ENCODE peak calls at places on chromosomes 6 and 20, in eight cellular contexts. F is WERI-Rb-1; Z is fibroblast of mammary gland; M is breast epithelium; C is heart right ventricle; K is kidney; D is AG09309; W is CD8-positive, alpha-beta T cell. X is an unnamed sample.

GRCh38 chr6:54847799-54848597 is 1.4 kb downstream of the FAM83B start:
- DNase-seq in D (peak), F (no peak), M (peak), W (no peak), K (no peak), C (no peak), Z (peak), X (peak)

GRCh38 chr6:121780325-121781313 is 345.2 kb downstream of the GJA1 start:
- DNase-seq in Z (peak), F (peak), K (peak), C (peak), W (no peak), D (peak), M (peak), X (no peak)

GRCh38 chr6:117960906-117961700 is 54.0 kb downstream of the SLC35F1 start:
- DNase-seq in M (no peak), W (no peak), C (no peak), D (no peak), K (no peak), Z (no peak), F (no peak), X (no peak)

GRCh38 chr6:129671442-129672344 is 38.3 kb downstream of the ARHGAP18 start:
- DNase-seq in D (no peak), W (peak), F (no peak), M (no peak), C (no peak), K (no peak), Z (peak), X (no peak)

GRCh38 chr6:101117397-101118185 is 236.5 kb upstream of the ASCC3 start:
- DNase-seq in D (no peak), W (no peak), M (no peak), F (no peak), C (no peak), K (peak), Z (no peak), X (no peak)

GRCh38 chr6:31898200-31899011 is 908 bp upstream of the EHMT2 start:
- DNase-seq in M (no peak), Z (peak), W (peak), C (no peak), F (peak), D (no peak), K (no peak), X (no peak)

GRCh38 chr6:87630746-87631145 is 40.8 kb downstream of the ORC3 start:
- DNase-seq in C (no peak), W (no peak), Z (no peak), D (no peak), F (no peak), K (no peak), M (no peak), X (no peak)

GRCh38 chr6:76792394-76792793 is 670.9 kb downstream of the HTR1B start:
- DNase-seq in C (no peak), F (no peak), D (no peak), K (no peak), Z (peak), W (no peak), M (no peak), X (no peak)

GRCh38 chr20:51028616-51029263 is 5.8 kb upstream of the KCNG1 start:
- DNase-seq in K (no peak), F (no peak), D (no peak), W (no peak), C (no peak), Z (no peak), M (no peak), X (no peak)

GRCh38 chr6:145673504-145673903 is 61.8 kb downstream of the EPM2A start:
- DNase-seq in C (no peak), Z (no peak), F (no peak), W (no peak), D (no peak), K (peak), M (no peak), X (no peak)

GRCh38 chr6:165973473-165973872 is 194.2 kb downstream of the TBXT start:
- DNase-seq in D (no peak), W (no peak), F (no peak), Z (no peak), K (no peak), M (no peak), C (no peak), X (no peak)

GRCh38 chr20:22546344-22546743 is 38.0 kb downstream of the FOXA2 start:
- DNase-seq in K (no peak), C (no peak), Z (no peak), W (no peak), F (no peak), M (no peak), D (no peak), X (no peak)

GRCh38 chr6:18976091-18976490 is 588.9 kb downstream of the RNF144B start:
- DNase-seq in K (no peak), F (no peak), D (no peak), M (no peak), C (no peak), Z (no peak), W (no peak), X (no peak)

GRCh38 chr20:63846938-63847373 is 14.3 kb upstream of the ABHD16B start:
- DNase-seq in M (no peak), D (no peak), F (no peak), C (no peak), W (no peak), Z (no peak), K (no peak), X (no peak)

GRCh38 chr6:34485321-34486060 is 19.6 kb downstream of the PACSIN1 start:
- DNase-seq in Z (no peak), F (no peak), W (no peak), M (no peak), C (no peak), K (no peak), D (no peak), X (no peak)

GRCh38 chr6:109165392-109165964 is 70.2 kb downstream of the CEP57L1 start:
- DNase-seq in K (no peak), D (peak), C (peak), F (no peak), Z (peak), M (peak), W (no peak), X (peak)

GRCh38 chr20:57383447-57384347 is 7.5 kb upstream of the RBM38 start:
- DNase-seq in C (no peak), M (no peak), Z (no peak), D (no peak), W (no peak), K (peak), F (no peak), X (no peak)

GRCh38 chr6:3194535-3195376 is 32.7 kb downstream of the TUBB2B start:
- DNase-seq in W (no peak), F (peak), M (no peak), Z (peak), K (no peak), C (peak), D (no peak), X (no peak)

GRCh38 chr6:111356551-111356950 is 126.5 kb downstream of the REV3L start:
- DNase-seq in D (no peak), M (no peak), C (no peak), W (no peak), Z (no peak), K (no peak), F (no peak), X (no peak)

GRCh38 chr6:147063469-147064031 is 140.7 kb upstream of the STXBP5 start:
- DNase-seq in K (no peak), C (no peak), D (peak), M (no peak), W (no peak), F (no peak), Z (peak), X (peak)

GRCh38 chr6:169852504-169853195 is 101.2 kb downstream of the ERMARD start:
- DNase-seq in W (no peak), Z (no peak), M (no peak), K (no peak), D (no peak), F (no peak), C (no peak), X (no peak)

GRCh38 chr20:47502801-47503239 is 1.1 kb downstream of the NCOA3 start:
- DNase-seq in Z (peak), D (no peak), K (no peak), M (no peak), C (peak), F (no peak), W (peak), X (no peak)
- TF ChIP-seq CTCF in Z (no peak), D (no peak), K (no peak), M (no peak), C (no peak), F (no peak), W (no peak), X (no peak)

GRCh38 chr6:41637179-41638001 is 878 bp upstream of the MDFI start:
- DNase-seq in W (no peak), F (peak), C (no peak), M (peak), K (peak), D (no peak), Z (no peak), X (no peak)
- H3K4me3 ChIP-seq in W (peak), F (peak), C (peak), M (peak), K (peak), D (no peak), Z (no peak), X (peak)

DNA sequence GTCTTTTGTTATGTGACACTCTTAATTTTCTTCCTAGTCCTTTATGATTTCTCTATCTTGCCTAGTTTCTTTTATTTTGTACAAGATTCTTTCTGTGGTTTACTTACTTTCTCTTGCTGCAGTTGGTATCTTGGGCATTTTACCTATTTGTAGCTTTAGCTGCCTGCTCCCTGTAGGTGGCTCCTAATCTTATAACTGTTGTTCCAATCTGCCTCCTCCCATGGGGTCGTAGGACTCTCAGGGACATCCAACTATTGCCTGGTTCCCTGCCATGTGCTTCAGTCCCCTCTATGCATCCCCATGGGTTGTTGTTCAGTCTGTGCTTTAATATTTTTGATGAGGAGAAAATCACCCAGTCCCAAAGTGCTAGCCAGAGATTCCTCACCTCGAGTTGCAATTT is 31.4 kb downstream of the RIN2 start:
- DNase-seq in D (no peak), M (no peak), Z (no peak), F (no peak), W (no peak), K (no peak), C (no peak), X (no peak)
- TF ChIP-seq CTCF in D (no peak), M (no peak), Z (no peak), F (no peak), W (no peak), K (no peak), C (no peak), X (no peak)

GRCh38 chr20:13219327-13220193 is 1.5 kb upstream of the ISM1 start:
- DNase-seq in F (no peak), C (no peak), D (no peak), Z (no peak), W (no peak), K (no peak), M (no peak), X (no peak)
- H3K4me3 ChIP-seq in F (peak), C (peak), D (peak), Z (no peak), W (peak), K (no peak), M (peak), X (peak)

GRCh38 chr6:160934157-160934556 is 57.4 kb upstream of the MAP3K4 start:
- DNase-seq in M (no peak), Z (no peak), K (no peak), F (no peak), D (no peak), C (no peak), W (no peak), X (no peak)

GRCh38 chr6:160931378-160932343 is 59.9 kb upstream of the MAP3K4 start:
- DNase-seq in Z (peak), W (no peak), F (peak), D (no peak), K (no peak), M (no peak), C (no peak), X (no peak)

GRCh38 chr6:160930547-160931377 is 60.8 kb upstream of the MAP3K4 start:
- DNase-seq in D (peak), C (peak), W (peak), Z (peak), M (peak), F (peak), K (peak), X (no peak)

GRCh38 chr6:160929831-160930230 is 61.7 kb upstream of the MAP3K4 start:
- DNase-seq in M (no peak), D (no peak), C (no peak), Z (no peak), K (no peak), W (no peak), F (no peak), X (no peak)

DNA sequence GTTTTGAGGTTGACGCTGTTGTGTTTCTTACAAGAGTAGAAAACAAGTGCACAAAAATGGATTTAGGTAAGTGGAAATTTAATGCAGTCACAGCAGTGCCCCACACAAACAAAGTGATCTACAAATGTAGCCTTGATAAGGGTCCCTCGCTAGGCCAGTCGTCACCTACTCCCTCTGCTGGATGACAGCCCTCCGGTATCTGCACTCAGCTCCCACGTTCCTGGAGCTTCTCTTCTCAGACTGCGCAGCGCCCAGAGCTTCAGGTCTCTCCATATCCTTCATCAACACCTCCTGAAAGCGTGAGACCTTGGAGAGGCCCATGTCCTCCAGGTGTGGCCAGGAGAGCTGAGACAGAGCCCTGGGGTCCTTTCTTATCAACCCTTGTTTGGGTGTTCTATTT is 58.3 kb upstream of the MAP3K4 start:
- DNase-seq in D (no peak), F (peak), K (no peak), C (no peak), M (no peak), Z (no peak), W (no peak), X (no peak)
- TF ChIP-seq CTCF in D (no peak), F (peak), K (no peak), C (peak), M (no peak), Z (peak), W (no peak), X (no peak)

GRCh38 chr6:150799276-150799805 is 66.2 kb upstream of the MTHFD1L start:
- DNase-seq in M (no peak), F (no peak), Z (no peak), C (no peak), D (no peak), K (no peak), W (no peak), X (no peak)
- H3K4me3 ChIP-seq in M (no peak), F (no peak), Z (no peak), C (no peak), D (no peak), K (no peak), W (no peak), X (no peak)

GRCh38 chr20:36506253-36506652 is 35.1 kb upstream of the MYL9 start:
- DNase-seq in M (no peak), W (no peak), C (no peak), F (no peak), D (no peak), Z (no peak), K (no peak), X (no peak)
- TF ChIP-seq CTCF in M (no peak), W (peak), C (peak), F (peak), D (peak), Z (peak), K (no peak), X (peak)

GRCh38 chr6:28141500-28142329 is at the start of gene ZKSCAN8:
- DNase-seq in D (peak), F (peak), Z (peak), C (peak), M (peak), K (peak), W (peak), X (peak)

GRCh38 chr6:28139860-28140500 is 1.7 kb upstream of the ZKSCAN8 start:
- DNase-seq in F (no peak), M (no peak), Z (no peak), K (no peak), W (no peak), D (no peak), C (no peak), X (no peak)

GRCh38 chr6:28137458-28138020 is 4.1 kb upstream of the ZKSCAN8 start:
- DNase-seq in K (no peak), M (no peak), Z (peak), D (no peak), C (no peak), F (no peak), W (peak), X (peak)

GRCh38 chr6:28140616-28141015 is 1.1 kb upstream of the ZKSCAN8 start:
- DNase-seq in Z (no peak), K (no peak), M (no peak), W (no peak), D (no peak), F (no peak), C (no peak), X (no peak)

DNA sequence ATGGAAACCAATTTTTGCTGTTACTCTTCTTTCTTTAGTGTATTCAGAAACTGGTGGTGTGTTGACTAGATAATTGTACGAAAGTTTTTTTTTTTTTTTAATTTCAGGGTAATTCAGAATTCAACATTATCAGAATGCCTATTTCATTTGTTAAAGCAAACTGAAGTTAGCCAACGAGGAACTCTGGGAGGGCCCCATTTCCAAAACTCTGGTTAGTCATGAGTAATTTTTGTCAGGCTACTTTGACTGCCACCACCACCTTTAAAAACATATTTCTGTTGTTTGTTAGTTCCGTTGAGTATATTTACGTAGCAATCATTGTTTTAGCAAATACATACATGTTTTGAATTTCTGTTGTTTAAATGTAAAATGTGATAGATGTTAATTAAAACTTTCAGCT is 763 bp downstream of the ZKSCAN8 start:
- DNase-seq in Z (peak), F (no peak), D (no peak), C (no peak), K (no peak), W (no peak), M (no peak), X (no peak)
- H3K4me3 ChIP-seq in Z (peak), F (peak), D (peak), C (peak), K (peak), W (peak), M (peak), X (peak)

DNA sequence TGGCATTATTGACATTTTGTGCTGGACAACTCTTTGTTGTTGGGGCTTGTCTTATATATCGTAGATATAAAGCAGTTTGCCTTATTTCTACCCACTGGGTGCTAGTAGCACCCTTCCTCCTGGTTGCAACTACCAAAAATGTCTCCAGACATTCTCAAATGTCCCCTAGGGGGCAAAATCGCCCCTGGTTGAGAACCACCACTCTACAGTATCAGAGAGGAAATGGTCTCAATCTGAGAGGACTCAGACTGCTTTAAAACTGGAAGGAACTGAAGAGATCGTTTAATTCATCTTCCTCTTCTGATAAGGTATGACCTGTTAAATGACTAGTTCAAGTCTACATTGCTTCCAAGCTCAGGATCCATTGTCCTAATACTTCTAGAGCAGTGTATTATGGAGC is 14.9 kb downstream of the SH3BGRL2 start:
- DNase-seq in K (no peak), Z (no peak), F (no peak), C (no peak), D (no peak), M (no peak), W (no peak), X (no peak)
- TF ChIP-seq CTCF in K (no peak), Z (no peak), F (peak), C (peak), D (no peak), M (no peak), W (peak), X (peak)